ENCODE peak calls at places on chromosomes 4 and X, in eight cellular contexts. Q is AG04450, H is choroid plexus epithelial cell, L is H1, S is kidney epithelial cell, C is left lung, K is cardiac fibroblast, Y is upper lobe of right lung. M is an unnamed sample.

GRCh38 chr4:47536956-47537355 is 51.9 kb downstream of the ATP10D start:
- DNase-seq in Q (no peak), H (no peak), L (no peak), S (no peak), C (no peak), K (no peak), Y (no peak), M (no peak)

GRCh38 chr4:109025471-109026076 is 262.7 kb upstream of the ETNPPL start:
- DNase-seq in Q (no peak), H (no peak), L (no peak), S (no peak), C (no peak), K (no peak), Y (no peak), M (no peak)

GRCh38 chr4:76458829-76459228 is 23.8 kb downstream of the SHROOM3 start:
- DNase-seq in Q (no peak), H (no peak), L (no peak), S (no peak), C (no peak), K (no peak), Y (no peak), M (no peak)

GRCh38 chrX:16640823-16641222 is 9.1 kb upstream of the S100G start:
- DNase-seq in Q (no peak), H (no peak), L (no peak), S (no peak), C (no peak), K (no peak), Y (no peak), M (no peak)

GRCh38 chr4:80875642-80876041 is 154.9 kb upstream of the BMP3 start:
- DNase-seq in Q (no peak), H (no peak), L (no peak), S (no peak), C (no peak), K (no peak), Y (no peak), M (no peak)

GRCh38 chr4:54085284-54085683 is 14.7 kb upstream of the GSX2 start:
- DNase-seq in Q (peak; percentile 69), H (peak; percentile 93), L (no peak), S (peak; percentile 89), C (no peak), K (peak; percentile 96), Y (no peak), M (peak; percentile 86)

GRCh38 chrX:129617420-129617819 is 37.3 kb downstream of the APLN start:
- DNase-seq in Q (no peak), H (no peak), L (no peak), S (no peak), C (no peak), K (no peak), Y (no peak), M (no peak)

GRCh38 chr4:61520688-61521160 is 320.6 kb downstream of the ADGRL3 start:
- DNase-seq in Q (no peak), H (peak; percentile 64), L (no peak), S (peak; percentile 23), C (no peak), K (peak; percentile 76), Y (no peak), M (peak; percentile 36)

GRCh38 chr4:47075919-47076318 is 44.6 kb downstream of the GABRB1 start:
- DNase-seq in Q (no peak), H (no peak), L (no peak), S (no peak), C (no peak), K (no peak), Y (no peak), M (no peak)

GRCh38 chrX:33741807-33742206 is 390.3 kb downstream of the FAM47A start:
- DNase-seq in Q (no peak), H (no peak), L (no peak), S (no peak), C (no peak), K (no peak), Y (no peak), M (no peak)

GRCh38 chr4:186936496-186937375 is 213.1 kb upstream of the FAT1 start:
- DNase-seq in Q (no peak), H (peak; percentile 93), L (no peak), S (peak; percentile 79), C (no peak), K (peak; percentile 86), Y (no peak), M (no peak)

GRCh38 chrX:29941292-29941691 is 274.1 kb upstream of the MAGEB2 start:
- DNase-seq in Q (no peak), H (peak; percentile 40), L (no peak), S (no peak), C (no peak), K (no peak), Y (no peak), M (no peak)

GRCh38 chr4:3244002-3244401 is 5.0 kb upstream of the MSANTD1 start:
- DNase-seq in Q (no peak), H (no peak), L (no peak), S (no peak), C (peak; percentile 53), K (no peak), Y (no peak), M (no peak)

GRCh38 chrX:69616520-69617203 is 749 bp downstream of the EDA start:
- DNase-seq in Q (no peak), H (no peak), L (no peak), S (no peak), C (peak; percentile 49), K (no peak), Y (peak; percentile 63), M (no peak)

GRCh38 chr4:128986019-128986418 is 107.3 kb downstream of the SCLT1 start:
- DNase-seq in Q (no peak), H (no peak), L (no peak), S (no peak), C (no peak), K (no peak), Y (no peak), M (no peak)

GRCh38 chr4:118821590-118822293 is 14.2 kb downstream of the SEC24D start:
- DNase-seq in Q (no peak), H (no peak), L (no peak), S (no peak), C (no peak), K (peak; percentile 46), Y (no peak), M (no peak)

GRCh38 chrX:9291666-9292065 is 173.2 kb upstream of the TBL1X start:
- DNase-seq in Q (no peak), H (peak; percentile 5), L (no peak), S (no peak), C (no peak), K (no peak), Y (no peak), M (no peak)
- H3K4me3 ChIP-seq in Q (no peak overlapping the region), H (peak overlapping the region; percentile 45), L (peak overlapping the region; percentile 30), S (peak overlapping the region; percentile 4), C (no peak overlapping the region), K (no peak overlapping the region), Y (no peak overlapping the region), M (no peak overlapping the region)

DNA sequence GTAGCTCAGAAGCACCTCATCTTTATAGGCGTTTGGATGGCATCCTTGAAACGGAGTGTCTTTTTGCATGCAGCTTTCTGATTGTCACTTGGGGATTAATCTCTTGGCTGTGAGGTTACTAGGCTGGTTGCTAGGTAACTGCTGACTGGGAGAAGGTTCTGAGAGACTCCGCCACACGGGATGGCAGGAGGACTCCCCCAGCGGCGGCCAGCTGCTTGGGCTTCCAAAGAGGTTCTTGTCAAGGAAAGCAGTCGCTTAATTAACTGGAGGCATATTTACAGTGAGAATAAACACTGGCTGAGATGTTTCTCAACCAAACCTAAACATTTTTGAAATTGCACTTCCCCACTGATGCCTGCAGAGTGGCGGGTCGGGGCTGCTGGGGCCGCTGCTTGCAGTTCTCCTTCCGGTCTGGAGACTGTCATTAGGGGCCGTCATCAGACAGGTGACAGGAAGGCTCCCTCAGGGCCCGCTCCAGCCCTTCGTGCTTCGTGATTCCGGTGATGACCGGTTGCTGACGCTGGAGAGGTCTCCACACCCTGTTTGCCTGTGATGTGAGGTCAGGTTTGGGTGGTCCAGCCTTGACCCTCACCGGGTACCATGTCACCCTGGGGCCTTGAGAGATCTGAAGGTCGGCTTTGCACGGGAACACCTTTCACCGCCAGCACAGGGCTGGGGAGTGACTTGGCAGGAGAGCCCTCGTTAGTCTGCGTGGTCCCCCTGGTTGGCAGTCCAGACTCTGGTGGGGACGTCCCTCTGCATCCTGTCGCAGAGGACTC is 9.1 kb downstream of the NSG1 start:
- DNase-seq in Q (peak; percentile 42), H (peak; percentile 48), L (no peak), S (no peak), C (peak; percentile 63), K (peak; percentile 23), Y (no peak), M (no peak)
- H3K4me3 ChIP-seq in Q (peak overlapping the region; percentile 2), H (no peak overlapping the region), L (no peak overlapping the region), S (no peak overlapping the region), C (no peak overlapping the region), K (no peak overlapping the region), Y (no peak overlapping the region), M (no peak overlapping the region)

GRCh38 chr4:184263910-184264732 is 46.4 kb upstream of the ENPP6 start:
- DNase-seq in Q (peak; percentile 79), H (peak; percentile 95), L (peak; percentile 65), S (peak; percentile 58), C (peak; percentile 93), K (peak; percentile 97), Y (peak; percentile 94), M (peak; percentile 55)
- H3K4me3 ChIP-seq in Q (no peak overlapping the region), H (no peak overlapping the region), L (no peak overlapping the region), S (no peak overlapping the region), C (no peak overlapping the region), K (no peak overlapping the region), Y (no peak overlapping the region), M (no peak overlapping the region)

GRCh38 chr4:107991945-107992625 is 2.4 kb downstream of the HADH start:
- DNase-seq in Q (no peak), H (peak; percentile 46), L (no peak), S (no peak), C (no peak), K (peak; percentile 19), Y (no peak), M (no peak)

GRCh38 chr4:107997794-107998193 is 8.1 kb downstream of the HADH start:
- DNase-seq in Q (no peak), H (no peak), L (no peak), S (no peak), C (no peak), K (no peak), Y (no peak), M (no peak)

GRCh38 chr4:107994894-107995293 is 5.2 kb downstream of the HADH start:
- DNase-seq in Q (no peak), H (no peak), L (no peak), S (no peak), C (no peak), K (no peak), Y (no peak), M (no peak)

GRCh38 chr4:107997001-107997788 is 7.5 kb downstream of the HADH start:
- DNase-seq in Q (peak; percentile 29), H (peak; percentile 31), L (no peak), S (no peak), C (no peak), K (peak; percentile 60), Y (no peak), M (peak; percentile 44)

GRCh38 chr4:107993969-107994368 is 4.3 kb downstream of the HADH start:
- DNase-seq in Q (no peak), H (no peak), L (no peak), S (no peak), C (no peak), K (no peak), Y (no peak), M (no peak)
- H3K4me3 ChIP-seq in Q (no peak overlapping the region), H (no peak overlapping the region), L (no peak overlapping the region), S (no peak overlapping the region), C (no peak overlapping the region), K (no peak overlapping the region), Y (no peak overlapping the region), M (no peak overlapping the region)

GRCh38 chr4:39085891-39086290 is 23.9 kb downstream of the KLHL5 start:
- DNase-seq in Q (no peak), H (peak; percentile 38), L (no peak), S (no peak), C (no peak), K (no peak), Y (no peak), M (peak; percentile 3)
- H3K4me3 ChIP-seq in Q (no peak overlapping the region), H (no peak overlapping the region), L (no peak overlapping the region), S (no peak overlapping the region), C (no peak overlapping the region), K (no peak overlapping the region), Y (no peak overlapping the region), M (no peak overlapping the region)

M was measured in skeletal muscle cell.